ENCODE peak calls at places on chromosomes 16 and 17, in four cellular contexts. Z is transverse colon, F is sigmoid colon, A is pancreas. W is an unnamed sample.

GRCh38 chr17:74042241-74042640 is 161.2 kb upstream of the RPL38 start:
- DNase-seq in Z (no peak), F (no peak), A (no peak), W (no peak)

GRCh38 chr17:28967240-28968135 is 16.2 kb upstream of the PHF12 start:
- DNase-seq in Z (no peak), F (no peak), A (no peak), W (no peak)

GRCh38 chr16:85321856-85322271 is 209.6 kb upstream of the CIBAR2 start:
- DNase-seq in Z (peak; percentile 73), F (peak; percentile 97), A (peak; percentile 86), W (no peak)

GRCh38 chr17:67629963-67630320 is 87.8 kb upstream of the NOL11 start:
- DNase-seq in Z (no peak), F (no peak), A (no peak), W (no peak)

GRCh38 chr17:62923515-62924150 is 42.4 kb upstream of the TANC2 start:
- DNase-seq in Z (no peak), F (no peak), A (no peak), W (no peak)

GRCh38 chr16:85313541-85314208 is 201.4 kb upstream of the CIBAR2 start:
- DNase-seq in Z (no peak), F (no peak), A (no peak), W (no peak)

GRCh38 chr17:69729937-69730336 is 315.4 kb downstream of the MAP2K6 start:
- DNase-seq in Z (no peak), F (no peak), A (no peak), W (no peak)

GRCh38 chr16:3490911-3491629 is 4.2 kb downstream of the C16orf90 start:
- DNase-seq in Z (no peak), F (no peak), A (peak; percentile 60), W (peak; percentile 52)

GRCh38 chr16:84478172-84478948 is 26.1 kb downstream of the MEAK7 start:
- DNase-seq in Z (no peak), F (no peak), A (no peak), W (no peak)

GRCh38 chr17:79424471-79425185 is 186.2 kb downstream of the RBFOX3 start:
- DNase-seq in Z (no peak), F (no peak), A (no peak), W (no peak)

GRCh38 chr17:75877752-75878173 is 618 bp downstream of the TRIM47 start:
- DNase-seq in Z (peak; percentile 88), F (peak; percentile 88), A (peak; percentile 85), W (peak; percentile 84)

GRCh38 chr16:57194512-57194911 is 8.4 kb downstream of the RSPRY1 start:
- DNase-seq in Z (no peak), F (no peak), A (no peak), W (no peak)

GRCh38 chr16:89502319-89502843 is 5.8 kb upstream of the SPG7 start:
- DNase-seq in Z (peak; percentile 77), F (no peak), A (peak; percentile 74), W (peak; percentile 77)

GRCh38 chr17:79915850-79916430 is 76.7 kb upstream of the CBX4 start:
- DNase-seq in Z (peak; percentile 84), F (no peak), A (peak; percentile 60), W (peak; percentile 95)

GRCh38 chr17:21375757-21376584 is at the start of gene KCNJ12:
- DNase-seq in Z (peak; percentile 34), F (no peak), A (no peak), W (no peak)
- H3K4me3 ChIP-seq in Z (peak within 1 kb of the TSS; percentile 24), F (peak within 1 kb of the TSS; percentile 63), A (peak within 1 kb of the TSS; percentile 7), W (peak within 1 kb of the TSS; percentile 43)

GRCh38 chr17:77458202-77459017 is 317.6 kb downstream of the SEC14L1 start:
- DNase-seq in Z (no peak), F (no peak), A (no peak), W (no peak)
- H3K4me1 ChIP-seq in Z (peaks cover 30% of the 10 kb centered on the region), F (peaks cover 93% of the 10 kb centered on the region), A (no peaks in the 10 kb centered on the region), W (peaks cover 17% of the 10 kb centered on the region)

DNA sequence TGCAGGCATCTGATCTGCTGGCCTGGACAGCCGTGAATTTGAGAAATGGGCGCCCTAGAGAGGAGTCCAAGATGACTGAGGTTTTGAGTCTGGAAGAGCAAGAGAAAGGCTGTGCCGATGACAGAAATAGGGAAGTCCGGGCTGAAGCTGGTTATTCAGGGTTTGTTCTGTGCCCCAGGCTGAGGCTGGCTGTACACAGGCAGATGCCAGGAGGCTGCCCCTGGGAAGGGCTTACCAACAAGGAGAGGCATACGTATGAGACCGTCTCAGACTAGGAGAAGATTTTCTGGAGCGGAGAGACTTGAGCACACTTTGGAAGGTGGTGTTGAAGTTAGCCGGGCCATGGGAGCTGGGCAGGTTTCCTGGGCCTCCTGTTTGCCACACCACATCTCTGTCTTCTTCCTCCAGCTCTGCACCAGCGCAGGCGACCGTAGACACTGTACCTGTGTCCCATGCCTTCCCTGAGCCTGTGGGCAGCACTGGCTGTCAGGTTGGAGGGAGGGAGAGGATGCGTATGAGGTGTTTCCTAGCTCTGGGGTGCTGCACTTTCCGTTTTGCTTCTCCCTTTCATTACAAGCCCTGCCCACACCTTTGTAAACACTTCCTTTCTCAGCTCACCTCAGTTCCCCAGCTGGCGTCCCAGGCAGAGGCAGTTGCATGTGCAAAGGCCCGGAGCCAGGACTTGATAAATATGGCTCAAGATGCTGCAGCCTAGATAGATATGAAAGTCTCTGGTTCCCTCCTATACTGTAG is 80.8 kb downstream of the SPECC1 start:
- DNase-seq in Z (no peak), F (no peak), A (no peak), W (no peak)
- H3K27ac ChIP-seq in Z (peak overlapping the region; percentile 43), F (peak overlapping the region; percentile 14), A (no peak overlapping the region), W (no peak overlapping the region)

DNA sequence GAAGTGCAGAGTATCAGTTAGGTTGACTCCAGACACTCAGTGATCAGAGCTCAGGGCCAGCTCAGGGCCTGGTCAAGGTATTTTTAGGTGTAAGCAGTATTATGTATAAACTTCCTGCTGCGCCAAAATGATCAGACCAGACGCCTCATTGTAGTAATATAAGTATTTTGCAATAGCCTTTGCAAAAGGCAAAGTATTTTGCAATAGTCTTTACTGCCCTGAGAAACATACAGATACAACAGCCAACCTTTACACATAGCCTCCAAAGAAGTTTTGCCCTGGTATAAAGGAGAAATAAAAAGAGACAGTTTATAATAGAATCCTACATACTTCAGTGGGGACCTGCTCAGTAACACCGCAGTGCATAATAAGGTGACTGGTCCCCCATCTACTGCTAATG is 333.0 kb upstream of the EEF2KMT start:
- DNase-seq in Z (no peak), F (no peak), A (no peak), W (no peak)
- H3K4me3 ChIP-seq in Z (no peak overlapping the region), F (no peak overlapping the region), A (no peak overlapping the region), W (no peak overlapping the region)